ENCODE peak calls at places on chromosomes 6 and 20, in four cellular contexts. D, E, I and P are unnamed samples.

GRCh38 chr6:56683882-56684281 is 41.2 kb upstream of the DST start:
- DNase-seq in I (peak), E (no peak), D (no peak), P (peak)

GRCh38 chr6:90083891-90084290 is 189.6 kb downstream of the GJA10 start:
- DNase-seq in E (no peak), I (no peak), D (peak), P (no peak)

GRCh38 chr20:17809714-17810631 is 110.2 kb downstream of the BANF2 start:
- DNase-seq in I (no peak), E (no peak), D (no peak), P (no peak)

GRCh38 chr20:38726849-38727601 is 2.7 kb downstream of the SLC32A1 start:
- DNase-seq in I (peak), E (no peak), D (peak), P (no peak)

GRCh38 chr6:41791984-41792383 is 4.5 kb downstream of the TOMM6 start:
- DNase-seq in D (no peak), I (no peak), E (no peak), P (no peak)

GRCh38 chr20:37233471-37234253 is 28.0 kb downstream of the GHRH start:
- DNase-seq in I (no peak), E (no peak), D (no peak), P (no peak)

GRCh38 chr6:107563694-107564093 is 73.8 kb downstream of the SOBP start:
- DNase-seq in D (no peak), I (no peak), E (no peak), P (no peak)

GRCh38 chr6:117615981-117616961 is 14.0 kb upstream of the GOPC start:
- DNase-seq in I (no peak), E (no peak), D (no peak), P (no peak)

GRCh38 chr6:111972714-111973678 is 80.9 kb upstream of the CCN6 start:
- DNase-seq in E (no peak), D (no peak), I (no peak), P (peak)

GRCh38 chr6:33745558-33745957 is 1.1 kb downstream of the IP6K3 start:
- DNase-seq in D (no peak), I (peak), E (no peak), P (no peak)

GRCh38 chr6:104559435-104560202 is 300.1 kb downstream of the HACE1 start:
- DNase-seq in D (no peak), I (no peak), E (no peak), P (no peak)
- TF ChIP-seq TCF7L2 in D (no peak), I (no peak), E (no peak), P (no peak)

GRCh38 chr6:29301401-29301800 is at the start of gene OR14J1:
- DNase-seq in D (no peak), I (no peak), E (no peak), P (no peak)

GRCh38 chr6:29295181-29295585 is 6.3 kb upstream of the OR14J1 start:
- DNase-seq in I (no peak), D (no peak), E (no peak), P (no peak)

GRCh38 chr6:29294499-29294914 is 7.0 kb upstream of the OR14J1 start:
- DNase-seq in D (no peak), E (no peak), I (no peak), P (no peak)

GRCh38 chr6:29295623-29296022 is 5.9 kb upstream of the OR14J1 start:
- DNase-seq in I (no peak), E (no peak), D (no peak), P (no peak)
- H3K27ac ChIP-seq in I (no peak), E (no peak), D (no peak), P (no peak)

GRCh38 chr20:31547017-31547675 is 32.9 kb downstream of the HM13 start:
- DNase-seq in I (peak), D (peak), E (peak), P (peak)
- TF ChIP-seq TCF7L2 in I (no peak), D (no peak), E (no peak), P (no peak)

GRCh38 chr6:118675225-118675624 is 23.8 kb upstream of the CEP85L start:
- DNase-seq in D (no peak), I (no peak), E (no peak), P (no peak)
- H3K27ac ChIP-seq in D (no peak), I (no peak), E (no peak), P (no peak)

GRCh38 chr6:137967689-137968467 is 100.8 kb downstream of the TNFAIP3 start:
- DNase-seq in E (no peak), D (no peak), I (no peak), P (no peak)

GRCh38 chr6:137968468-137968804 is 101.4 kb downstream of the TNFAIP3 start:
- DNase-seq in I (no peak), D (no peak), E (no peak), P (no peak)

GRCh38 chr6:137969874-137970273 is 102.8 kb downstream of the TNFAIP3 start:
- DNase-seq in D (no peak), E (no peak), I (no peak), P (no peak)

GRCh38 chr6:137970368-137970767 is 103.3 kb downstream of the TNFAIP3 start:
- DNase-seq in D (no peak), E (no peak), I (no peak), P (no peak)

GRCh38 chr6:137968901-137969300 is 101.8 kb downstream of the TNFAIP3 start:
- DNase-seq in I (no peak), E (no peak), D (peak), P (no peak)
- TF ChIP-seq TCF7L2 in I (no peak), E (no peak), D (no peak), P (no peak)

DNA sequence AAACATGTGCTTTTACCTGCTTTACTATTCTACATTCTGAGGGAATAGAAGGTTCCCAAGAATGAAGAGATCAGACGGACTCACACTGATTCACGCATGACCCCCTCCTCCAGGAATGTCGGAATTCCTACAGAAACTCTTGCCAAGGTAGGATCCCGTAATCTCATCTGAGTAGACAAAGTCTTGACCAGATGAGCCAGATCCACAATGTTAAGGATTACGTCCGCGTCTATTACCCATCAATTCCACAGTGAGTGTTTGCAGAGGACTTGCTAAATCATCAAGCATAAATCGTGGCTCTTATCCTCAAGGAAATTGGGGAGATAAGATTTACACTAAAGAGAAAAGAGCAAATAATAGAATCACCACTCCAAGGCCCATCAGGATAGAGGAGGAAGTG is 245.9 kb upstream of the FOXQ1 start:
- DNase-seq in D (no peak), E (no peak), I (no peak), P (no peak)
- H3K27ac ChIP-seq in D (no peak), E (no peak), I (no peak), P (no peak)

GRCh38 chr6:159259726-159260125 is 90.5 kb downstream of the FNDC1 start:
- DNase-seq in I (no peak), E (no peak), D (no peak), P (no peak)

GRCh38 chr6:159256128-159256527 is 86.9 kb downstream of the FNDC1 start:
- DNase-seq in I (no peak), D (no peak), E (no peak), P (no peak)

GRCh38 chr6:159254186-159254585 is 85.0 kb downstream of the FNDC1 start:
- DNase-seq in E (no peak), I (no peak), D (no peak), P (no peak)

GRCh38 chr6:159255434-159255951 is 86.3 kb downstream of the FNDC1 start:
- DNase-seq in D (no peak), E (no peak), I (no peak), P (no peak)

DNA sequence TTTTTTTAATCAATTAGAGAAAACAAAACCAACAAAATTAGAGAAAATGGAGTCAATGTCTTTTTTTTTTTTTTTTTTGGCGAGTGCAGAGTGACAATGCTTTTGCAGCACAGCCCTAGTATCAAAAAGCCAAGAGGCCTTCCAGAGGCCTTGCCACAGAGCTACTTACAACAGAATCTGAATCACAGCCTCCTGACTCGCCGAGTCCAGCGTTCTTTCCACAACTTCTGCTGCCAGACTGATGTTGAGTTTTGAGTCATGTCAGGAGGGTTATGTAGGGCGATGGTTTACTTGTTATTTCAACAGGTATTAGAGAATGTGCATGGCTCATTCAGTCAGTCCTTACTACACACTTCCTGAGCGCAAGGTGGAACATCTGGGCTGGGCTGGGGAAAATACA is 88.6 kb downstream of the FNDC1 start:
- DNase-seq in D (no peak), E (no peak), I (no peak), P (no peak)
- TF ChIP-seq TCF7L2 in D (no peak), E (no peak), I (no peak), P (no peak)